ENCODE peak calls at places on chromosomes 13 and 19, in six cellular contexts. Q is uterus; F is AML-193; L is epithelial cell of esophagus; Z is GM04504; U is stimulated activated CD8-positive, alpha-beta memory T cell treated with anti-CD3 and anti-CD28 coated beads, Interleukin-4, amount 100 ng/mL, for 1 hour. C is an unnamed sample.

GRCh38 chr13:25114220-25114619 is 18.3 kb downstream of the PABPC3 start:
- DNase-seq in Z (peak), U (peak), Q (peak), F (peak), L (peak), C (peak)

GRCh38 chr19:2059422-2060201 is 8.6 kb upstream of the MKNK2 start:
- DNase-seq in U (no peak), Q (peak), Z (peak), L (peak), F (no peak), C (no peak)

GRCh38 chr13:45989607-45990006 is 62.9 kb downstream of the ZC3H13 start:
- DNase-seq in Q (no peak), L (peak), U (no peak), F (no peak), Z (peak), C (no peak)

GRCh38 chr13:28116736-28117135 is 16.4 kb upstream of the FLT3 start:
- DNase-seq in L (no peak), Z (no peak), Q (no peak), F (no peak), U (no peak), C (no peak)

GRCh38 chr13:90984737-90985136 is 362.8 kb upstream of the MIR17HG start:
- DNase-seq in F (no peak), Z (no peak), U (no peak), L (no peak), Q (no peak), C (no peak)

GRCh38 chr13:37617162-37617561 is 18.6 kb upstream of the POSTN start:
- DNase-seq in Q (no peak), L (peak), F (no peak), Z (peak), U (no peak), C (no peak)

GRCh38 chr13:100434010-100434763 is 154.4 kb downstream of the GGACT start:
- DNase-seq in F (no peak), Z (no peak), Q (no peak), L (peak), U (no peak), C (no peak)

GRCh38 chr19:35554076-35554475 is 8.7 kb downstream of the TMEM147 start:
- DNase-seq in F (no peak), L (no peak), Q (no peak), Z (no peak), U (no peak), C (no peak)

GRCh38 chr19:13334801-13335481 is 171.3 kb downstream of the CACNA1A start:
- DNase-seq in Q (no peak), U (no peak), F (no peak), L (no peak), Z (no peak), C (no peak)

GRCh38 chr13:109784590-109785140 is 1.7 kb downstream of the IRS2 start:
- DNase-seq in F (peak), U (no peak), Z (no peak), L (peak), Q (peak), C (peak)

GRCh38 chr13:24684600-24684998 is 4.4 kb downstream of the ATP12A start:
- DNase-seq in Q (no peak), F (no peak), Z (no peak), L (peak), U (no peak), C (no peak)

GRCh38 chr19:9721861-9722260 is 46.7 kb downstream of the ZNF846 start:
- DNase-seq in U (no peak), L (peak), F (peak), Q (no peak), Z (no peak), C (no peak)

GRCh38 chr19:43784981-43785808 is 4.4 kb upstream of the KCNN4 start:
- DNase-seq in F (peak), Z (no peak), Q (peak), U (no peak), L (peak), C (peak)

GRCh38 chr13:100106005-100106404 is 17.1 kb downstream of the PCCA start:
- DNase-seq in Q (no peak), Z (no peak), F (no peak), L (no peak), U (no peak), C (no peak)

GRCh38 chr19:6572217-6572616 is 18.7 kb downstream of the CD70 start:
- DNase-seq in L (no peak), Q (no peak), U (no peak), F (peak), Z (no peak), C (no peak)

GRCh38 chr19:14082675-14082960 is 3.0 kb downstream of the C19orf67 start:
- DNase-seq in U (no peak), Z (no peak), Q (no peak), L (no peak), F (no peak), C (no peak)

GRCh38 chr13:105804561-105805190 is 730.8 kb downstream of the EFNB2 start:
- DNase-seq in Q (no peak), U (no peak), L (peak), Z (peak), F (no peak), C (no peak)

GRCh38 chr19:703651-704446 is 4.9 kb upstream of the PALM start:
- DNase-seq in Z (no peak), U (peak), F (peak), L (peak), Q (peak), C (peak)

GRCh38 chr13:90950134-90950533 is 397.4 kb upstream of the MIR17HG start:
- DNase-seq in U (no peak), Q (no peak), F (no peak), L (peak), Z (no peak), C (no peak)

GRCh38 chr19:12834976-12835757 is 788 bp upstream of the RTBDN start:
- DNase-seq in Z (no peak), L (no peak), U (no peak), Q (no peak), F (no peak), C (no peak)

GRCh38 chr19:47232422-47233211 is 1.6 kb upstream of the BBC3 start:
- DNase-seq in U (no peak), F (no peak), L (peak), Z (no peak), Q (no peak), C (no peak)

GRCh38 chr13:43961909-43962308 is 82.2 kb downstream of the LACC1 start:
- DNase-seq in Q (no peak), Z (no peak), L (peak), F (no peak), U (no peak), C (no peak)

GRCh38 chr13:19586904-19587634 is 25.7 kb upstream of the TPTE2 start:
- DNase-seq in Q (no peak), U (peak), F (peak), L (peak), Z (no peak), C (peak)

GRCh38 chr13:113971471-113972231 is 2.2 kb downstream of the C13orf46 start:
- DNase-seq in Z (no peak), L (no peak), Q (no peak), F (no peak), U (no peak), C (no peak)

GRCh38 chr13:74644239-74644638 is 510.0 kb upstream of the KLF12 start:
- DNase-seq in Q (no peak), F (no peak), U (no peak), Z (peak), L (peak), C (no peak)

GRCh38 chr19:49196527-49197240 is 39.1 kb downstream of the TRPM4 start:
- DNase-seq in F (no peak), Q (peak), L (no peak), U (no peak), Z (no peak), C (no peak)

GRCh38 chr19:11160119-11160768 is 4.7 kb upstream of the SPC24 start:
- DNase-seq in Z (no peak), F (no peak), U (no peak), Q (no peak), L (no peak), C (no peak)

GRCh38 chr13:90238433-90238832 is 1109.1 kb upstream of the MIR17HG start:
- DNase-seq in U (no peak), Z (no peak), L (peak), F (no peak), Q (no peak), C (no peak)

GRCh38 chr19:15266683-15267082 is 34.4 kb upstream of the EPHX3 start:
- DNase-seq in F (no peak), U (no peak), Z (no peak), L (no peak), Q (no peak), C (no peak)

GRCh38 chr19:40777795-40778044 is 327 bp upstream of the RAB4B start:
- DNase-seq in Q (no peak), F (no peak), U (no peak), L (no peak), Z (no peak), C (no peak)